ENCODE peak calls at places on chromosomes 6 and 20, in four cellular contexts. N is NCI-H510A treated with DMSO at 0.1 percent for 48 hours, D is NCI-H774, L is pancreas. Y is an unnamed sample.
A peak's percentile ranks its signal among the peaks of the same experiment; 100 is the strongest.

GRCh38 chr20:32344835-32345506 is 13.2 kb upstream of the ASXL1 start:
- DNase-seq in N (no peak), D (no peak), L (no peak), Y (no peak)

GRCh38 chr20:12207875-12208274 is 290.2 kb downstream of the BTBD3 start:
- DNase-seq in N (no peak), D (no peak), L (no peak), Y (no peak)

GRCh38 chr6:153511896-153512496 is 380.9 kb upstream of the RGS17 start:
- DNase-seq in N (peak; percentile 7), D (no peak), L (no peak), Y (peak; percentile 8)

GRCh38 chr6:158039571-158040050 is 57.9 kb downstream of the SYNJ2 start:
- DNase-seq in N (no peak), D (no peak), L (peak; percentile 51), Y (no peak)

GRCh38 chr6:108578595-108579038 is 17.9 kb downstream of the FOXO3 start:
- DNase-seq in N (no peak), D (no peak), L (no peak), Y (no peak)

GRCh38 chr6:161066511-161066910 is 74.9 kb downstream of the MAP3K4 start:
- DNase-seq in N (no peak), D (no peak), L (no peak), Y (no peak)

GRCh38 chr20:23114018-23114417 is 27.9 kb upstream of the CD93 start:
- DNase-seq in N (no peak), D (no peak), L (peak; percentile 51), Y (no peak)

GRCh38 chr20:61980647-61981583 is 84.8 kb downstream of the TAF4 start:
- DNase-seq in N (no peak), D (no peak), L (no peak), Y (no peak)

GRCh38 chr6:44041461-44042260 is 85.6 kb downstream of the MRPL14 start:
- DNase-seq in N (no peak), D (no peak), L (peak; percentile 17), Y (no peak)

GRCh38 chr20:24491043-24491756 is 21.8 kb downstream of the SYNDIG1 start:
- DNase-seq in N (no peak), D (no peak), L (no peak), Y (no peak)

GRCh38 chr6:130143709-130144108 is 79.0 kb downstream of the SAMD3 start:
- DNase-seq in N (no peak), D (no peak), L (no peak), Y (no peak)

GRCh38 chr20:61037498-61037897 is 214.6 kb upstream of the CDH4 start:
- DNase-seq in N (no peak), D (no peak), L (no peak), Y (no peak)

GRCh38 chr20:57695940-57696339 is 13.9 kb downstream of the PMEPA1 start:
- DNase-seq in N (no peak), D (no peak), L (no peak), Y (no peak)

GRCh38 chr6:88983532-88983931 is 20.1 kb upstream of the RNGTT start:
- DNase-seq in N (no peak), D (no peak), L (no peak), Y (no peak)

GRCh38 chr20:43191143-43191542 is 1.4 kb upstream of the PTPRT start:
- DNase-seq in N (no peak), D (no peak), L (no peak), Y (no peak)

GRCh38 chr20:3543901-3544507 is 73.2 kb downstream of the ATRN start:
- DNase-seq in N (no peak), D (no peak), L (no peak), Y (no peak)

GRCh38 chr6:11161031-11161966 is 49.8 kb upstream of the ERVFRD-1 start:
- DNase-seq in N (no peak), D (no peak), L (no peak), Y (no peak)

GRCh38 chr20:32289661-32290431 is 12.4 kb downstream of the KIF3B start:
- DNase-seq in N (no peak), D (no peak), L (no peak), Y (no peak)

GRCh38 chr6:132872923-132873322 is 58.6 kb downstream of the RPS12 start:
- DNase-seq in N (no peak), D (no peak), L (no peak), Y (no peak)

GRCh38 chr6:37251211-37251610 is 6.4 kb upstream of the TBC1D22B start:
- DNase-seq in N (no peak), D (no peak), L (no peak), Y (no peak)

GRCh38 chr20:19249515-19249914 is 37.1 kb downstream of the SLC24A3 start:
- DNase-seq in N (no peak), D (no peak), L (no peak), Y (no peak)

GRCh38 chr6:158172001-158172400 is 3.9 kb downstream of the GTF2H5 start:
- DNase-seq in N (no peak), D (no peak), L (no peak), Y (no peak)

GRCh38 chr6:43052842-43053544 is 658 bp downstream of the CUL7 start:
- DNase-seq in N (peak; percentile 24), D (no peak), L (peak; percentile 68), Y (no peak)

GRCh38 chr20:47926731-47927130 is 141.4 kb upstream of the SULF2 start:
- DNase-seq in N (no peak), D (no peak), L (no peak), Y (no peak)

GRCh38 chr6:143271024-143271423 is 179.5 kb downstream of the ADAT2 start:
- DNase-seq in N (no peak), D (no peak), L (no peak), Y (no peak)

GRCh38 chr6:39466664-39467063 is 144.2 kb upstream of the KCNK16 start:
- DNase-seq in N (peak; percentile 46), D (no peak), L (no peak), Y (no peak)

GRCh38 chr6:135209803-135210202 is 28.7 kb downstream of the MYB start:
- DNase-seq in N (no peak), D (no peak), L (no peak), Y (peak; percentile 26)

GRCh38 chr6:109687271-109687721 is 3.7 kb downstream of the AK9 start:
- DNase-seq in N (no peak), D (no peak), L (no peak), Y (peak; percentile 12)

GRCh38 chr20:17910828-17911294 is 57.7 kb downstream of the SNX5 start:
- DNase-seq in N (no peak), D (no peak), L (no peak), Y (no peak)

GRCh38 chr6:80457044-80457933 is 350.8 kb downstream of the BCKDHB start:
- DNase-seq in N (no peak), D (no peak), L (no peak), Y (no peak)

GRCh38 chr6:16244869-16245451 is 6.6 kb downstream of the GMPR start:
- DNase-seq in N (no peak), D (peak; percentile 67), L (no peak), Y (no peak)

GRCh38 chr6:112841553-112842337 is 494.6 kb downstream of the RFPL4B start:
- DNase-seq in N (no peak), D (no peak), L (no peak), Y (no peak)

GRCh38 chr6:112899541-112899940 is 552.4 kb downstream of the RFPL4B start:
- DNase-seq in N (no peak), D (no peak), L (no peak), Y (no peak)